ENCODE peak calls at places on chromosomes 4 and X, in seven cellular contexts. Y is germinal center, E is AG09319, A is sciatic nerve, I is nephron progenitor cell, Z is non-pigmented ciliary epithelial cell, C is anterior cingulate cortex. S is an unnamed sample.

GRCh38 chr4:152850377-152850776 is 70.6 kb downstream of the ARFIP1 start:
- DNase-seq in E (no peak), Z (peak), A (no peak), I (no peak), Y (peak), C (no peak), S (peak)

GRCh38 chr4:1336079-1336478 is 10.9 kb upstream of the UVSSA start:
- DNase-seq in C (no peak), E (no peak), A (no peak), I (no peak), Y (no peak), Z (no peak), S (peak)

GRCh38 chr4:165481458-165481857 is 102.7 kb downstream of the CPE start:
- DNase-seq in C (no peak), Z (no peak), I (no peak), Y (no peak), E (no peak), A (no peak), S (no peak)

GRCh38 chr4:149113804-149114430 is 671.7 kb upstream of the NR3C2 start:
- DNase-seq in I (no peak), E (no peak), C (no peak), Y (no peak), A (no peak), Z (peak), S (peak)

GRCh38 chr4:150181536-150181935 is 103.3 kb downstream of the DCLK2 start:
- DNase-seq in C (no peak), I (no peak), Y (no peak), Z (no peak), E (no peak), A (no peak), S (no peak)

GRCh38 chrX:24371391-24371972 is 11.0 kb downstream of the SUPT20HL1 start:
- DNase-seq in Y (peak), A (peak), I (peak), Z (no peak), E (peak), C (peak), S (peak)

GRCh38 chr4:94428884-94429283 is 22.9 kb upstream of the PDLIM5 start:
- DNase-seq in E (no peak), I (no peak), C (no peak), A (no peak), Z (no peak), Y (no peak), S (no peak)

GRCh38 chrX:116198235-116198634 is 27.7 kb downstream of the AGTR2 start:
- DNase-seq in Z (no peak), A (no peak), I (no peak), C (no peak), E (no peak), Y (no peak), S (no peak)

GRCh38 chrX:19332983-19333382 is 10.7 kb upstream of the PDHA1 start:
- DNase-seq in I (no peak), Y (no peak), A (no peak), E (peak), Z (no peak), C (peak), S (no peak)

GRCh38 chr4:136342666-136343065 is 1189.6 kb downstream of the PCDH18 start:
- DNase-seq in Y (no peak), C (no peak), A (no peak), I (no peak), E (no peak), Z (no peak), S (peak)

GRCh38 chr4:105710678-105711077 is 2.1 kb downstream of the GSTCD start:
- DNase-seq in I (no peak), Y (no peak), E (no peak), C (no peak), A (no peak), Z (no peak), S (peak)

GRCh38 chr4:128862608-128863313 is 53.3 kb downstream of the JADE1 start:
- DNase-seq in A (no peak), E (no peak), I (peak), C (no peak), Z (no peak), Y (peak), S (no peak)

GRCh38 chr4:43992552-43992951 is 456.1 kb downstream of the KCTD8 start:
- DNase-seq in A (no peak), I (no peak), Z (no peak), Y (no peak), E (no peak), C (no peak), S (no peak)

GRCh38 chr4:576991-577498 is 950 bp upstream of the TMEM271 start:
- DNase-seq in C (no peak), Y (no peak), I (no peak), A (no peak), E (no peak), Z (no peak), S (peak)

GRCh38 chr4:96776922-96777510 is 937.1 kb downstream of the PDHA2 start:
- DNase-seq in C (no peak), Z (no peak), I (no peak), A (no peak), Y (no peak), E (no peak), S (no peak)

GRCh38 chrX:23514082-23514481 is 153.2 kb upstream of the PRDX4 start:
- DNase-seq in I (no peak), Y (no peak), E (no peak), C (no peak), Z (no peak), A (no peak), S (no peak)

GRCh38 chr4:14871676-14872430 is 130.4 kb upstream of the CPEB2 start:
- DNase-seq in Y (no peak), I (peak), C (no peak), Z (no peak), E (no peak), A (no peak), S (peak)

GRCh38 chrX:100674705-100675104 is 30.7 kb downstream of the SRPX2 start:
- DNase-seq in I (no peak), C (no peak), Z (no peak), A (no peak), E (no peak), Y (peak), S (no peak)

GRCh38 chr4:153257966-153258365 is 53.7 kb downstream of the TRIM2 start:
- DNase-seq in I (no peak), E (no peak), A (no peak), Z (no peak), C (no peak), Y (no peak), S (no peak)

GRCh38 chr4:106222548-106222947 is 93.5 kb downstream of the TBCK start:
- DNase-seq in C (no peak), E (no peak), I (no peak), A (no peak), Z (no peak), Y (no peak), S (no peak)

S was measured in MCF 10A.